ENCODE peak calls at places on chromosomes 6 and 20, in seven cellular contexts. Y is upper lobe of right lung, T is cardiac muscle cell, D is SK-N-SH, R is left ventricle myocardium inferior, F is aorta, Z is transverse colon. M is an unnamed sample. For H3K4me1, the result is how much of the 10 kb centered on the place peaks cover.

GRCh38 chr20:51042657-51043247 is 19.8 kb upstream of the KCNG1 start:
- DNase-seq in Z (no peak), D (no peak), T (no peak), F (no peak), Y (peak), R (no peak), M (no peak)

GRCh38 chr6:18823782-18824386 is 436.7 kb downstream of the RNF144B start:
- DNase-seq in Y (no peak), F (no peak), R (no peak), D (peak), Z (no peak), T (peak), M (no peak)

GRCh38 chr6:116278853-116279231 is 888 bp downstream of the TSPYL1 start:
- DNase-seq in F (peak), Y (no peak), T (peak), D (peak), R (peak), Z (no peak), M (peak)

GRCh38 chr20:25233016-25233772 is 14.7 kb upstream of the PYGB start:
- DNase-seq in Y (peak), R (peak), F (peak), T (peak), D (no peak), Z (peak), M (peak)

GRCh38 chr6:14072084-14072483 is 45.5 kb upstream of the CD83 start:
- DNase-seq in T (peak), D (no peak), F (no peak), Y (no peak), R (no peak), Z (no peak), M (no peak)

GRCh38 chr6:88179692-88180091 is 13.5 kb upstream of the CNR1 start:
- DNase-seq in F (no peak), R (no peak), T (no peak), Y (no peak), D (no peak), Z (no peak), M (no peak)

GRCh38 chr6:39169448-39170344 is 54.7 kb upstream of the SAYSD1 start:
- DNase-seq in Y (no peak), Z (peak), R (no peak), D (no peak), T (no peak), F (no peak), M (peak)

GRCh38 chr20:20184149-20184548 is 131.8 kb downstream of the CFAP61 start:
- DNase-seq in Z (no peak), R (no peak), T (no peak), D (no peak), F (no peak), Y (no peak), M (no peak)

GRCh38 chr6:104527761-104528415 is 331.8 kb downstream of the HACE1 start:
- DNase-seq in Y (no peak), R (no peak), Z (peak), T (peak), D (no peak), F (peak), M (peak)

GRCh38 chr6:34284563-34285545 is 36.0 kb upstream of the SMIM29 start:
- DNase-seq in R (peak), Z (peak), T (peak), D (no peak), Y (peak), F (no peak), M (peak)

GRCh38 chr6:140871911-140872310 is 1260.8 kb upstream of the GJE1 start:
- DNase-seq in Z (no peak), F (no peak), Y (no peak), T (peak), D (no peak), R (no peak), M (no peak)

GRCh38 chr20:50427740-50428462 is 82.3 kb upstream of the PTPN1 start:
- DNase-seq in R (peak), Y (no peak), F (no peak), D (no peak), Z (no peak), T (peak), M (peak)

GRCh38 chr6:129353067-129353466 is 356.9 kb downstream of the ARHGAP18 start:
- DNase-seq in D (no peak), Y (no peak), T (no peak), F (no peak), R (peak), Z (peak), M (no peak)

GRCh38 chr20:63712191-63712590 is 4.4 kb downstream of the ZGPAT start:
- DNase-seq in R (no peak), Z (no peak), Y (no peak), T (no peak), D (no peak), F (no peak), M (no peak)

GRCh38 chr20:63708301-63709148 is 686 bp downstream of the ZGPAT start:
- DNase-seq in Z (no peak), D (peak), F (no peak), R (no peak), Y (peak), T (no peak), M (peak)

GRCh38 chr20:63709149-63709527 is 1.3 kb downstream of the ZGPAT start:
- DNase-seq in D (no peak), R (no peak), Z (no peak), T (no peak), Y (no peak), F (no peak), M (peak)

GRCh38 chr20:63707558-63708300 is at the start of the genes ARFRP1 and ZGPAT:
- DNase-seq in D (peak), F (peak), Z (peak), T (peak), Y (peak), R (peak), M (peak)

GRCh38 chr20:63711085-63711645 is 3.3 kb downstream of the ZGPAT start:
- DNase-seq in F (peak), Y (no peak), T (no peak), R (no peak), Z (no peak), D (no peak), M (peak)
- H3K4me3 ChIP-seq in F (no peak), Y (no peak), T (no peak), R (no peak), Z (no peak), D (no peak), M (no peak)

DNA sequence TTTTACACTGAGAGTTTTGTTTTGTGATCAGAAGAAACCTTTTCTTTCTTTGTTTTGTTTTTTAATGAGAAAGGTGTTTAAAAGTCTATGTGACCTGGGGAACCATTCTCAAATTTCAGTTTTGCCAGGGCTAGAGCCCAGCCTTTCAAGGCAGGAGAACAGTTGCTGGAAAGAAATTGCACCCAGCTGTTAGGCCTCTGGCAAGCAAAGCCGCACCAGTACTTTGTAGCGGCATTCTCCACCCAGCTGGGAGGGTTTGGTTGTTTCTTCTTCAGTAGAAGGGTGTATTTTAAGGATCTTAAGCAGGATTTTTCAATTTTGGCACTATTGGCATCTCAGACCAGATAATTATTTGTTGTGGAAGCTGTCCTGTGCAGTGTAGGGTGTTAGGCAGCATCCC is 16.6 kb upstream of the MAPK13 start:
- DNase-seq in Z (no peak), R (no peak), T (no peak), Y (no peak), D (no peak), F (no peak), M (no peak)
- H3K4me1 ChIP-seq in Z (half or more), R (under half), T (under half), Y (under half), D (under half), F (under half), M (under half)

GRCh38 chr6:31180500-31180899 is 10.0 kb upstream of the POU5F1 start:
- DNase-seq in F (peak), Y (peak), D (peak), T (peak), Z (no peak), R (peak), M (peak)
- H3K4me3 ChIP-seq in F (no peak), Y (peak), D (no peak), T (no peak), Z (peak), R (peak), M (peak)

DNA sequence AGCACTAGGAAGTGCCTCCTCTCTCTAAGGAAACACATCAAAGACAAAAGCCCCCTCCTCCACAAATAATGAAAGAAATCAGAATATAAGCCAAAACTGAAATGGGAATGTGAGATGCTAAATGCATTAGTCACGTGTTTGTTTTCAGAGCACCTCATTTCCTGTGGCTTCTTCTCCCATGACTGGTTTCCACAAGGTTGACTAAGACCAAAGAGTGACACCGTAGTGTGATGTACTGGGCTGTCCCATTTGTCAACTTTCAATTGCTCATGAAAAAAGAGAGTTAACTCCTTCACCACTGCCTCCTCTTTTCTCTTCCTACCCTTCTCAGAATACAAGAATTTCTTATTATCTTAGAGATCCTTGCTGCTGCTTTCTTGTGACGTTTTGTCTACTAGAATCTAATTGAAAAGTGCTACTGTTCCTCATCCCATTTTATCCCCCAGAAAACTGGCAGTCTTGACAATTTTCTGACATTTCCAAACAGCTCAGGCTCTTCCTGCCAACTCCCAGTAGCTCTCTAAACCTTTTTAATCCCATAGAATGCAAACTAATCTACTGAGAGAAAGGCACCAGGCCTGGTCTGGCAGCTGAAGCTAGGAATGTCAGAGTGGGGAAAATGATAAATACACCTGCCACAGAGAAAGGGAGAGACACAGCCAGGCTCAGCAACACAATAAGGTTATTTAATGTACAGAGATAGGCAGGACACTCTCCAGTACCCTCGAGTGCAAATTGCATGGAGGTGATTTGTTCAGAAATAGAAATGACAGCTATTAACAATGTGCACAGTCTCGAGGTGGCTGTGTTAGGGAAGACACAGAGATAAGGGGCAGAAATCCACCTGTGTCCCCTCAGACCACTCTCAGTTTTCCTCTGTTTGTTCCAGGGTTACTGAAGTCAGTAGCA is 671.7 kb upstream of the NRSN1 start:
- DNase-seq in Y (no peak), Z (no peak), F (no peak), T (peak), R (no peak), D (no peak), M (no peak)
- H3K4me1 ChIP-seq in Y (under half), Z (under half), F (under half), T (under half), R (under half), D (under half), M (under half)

DNA sequence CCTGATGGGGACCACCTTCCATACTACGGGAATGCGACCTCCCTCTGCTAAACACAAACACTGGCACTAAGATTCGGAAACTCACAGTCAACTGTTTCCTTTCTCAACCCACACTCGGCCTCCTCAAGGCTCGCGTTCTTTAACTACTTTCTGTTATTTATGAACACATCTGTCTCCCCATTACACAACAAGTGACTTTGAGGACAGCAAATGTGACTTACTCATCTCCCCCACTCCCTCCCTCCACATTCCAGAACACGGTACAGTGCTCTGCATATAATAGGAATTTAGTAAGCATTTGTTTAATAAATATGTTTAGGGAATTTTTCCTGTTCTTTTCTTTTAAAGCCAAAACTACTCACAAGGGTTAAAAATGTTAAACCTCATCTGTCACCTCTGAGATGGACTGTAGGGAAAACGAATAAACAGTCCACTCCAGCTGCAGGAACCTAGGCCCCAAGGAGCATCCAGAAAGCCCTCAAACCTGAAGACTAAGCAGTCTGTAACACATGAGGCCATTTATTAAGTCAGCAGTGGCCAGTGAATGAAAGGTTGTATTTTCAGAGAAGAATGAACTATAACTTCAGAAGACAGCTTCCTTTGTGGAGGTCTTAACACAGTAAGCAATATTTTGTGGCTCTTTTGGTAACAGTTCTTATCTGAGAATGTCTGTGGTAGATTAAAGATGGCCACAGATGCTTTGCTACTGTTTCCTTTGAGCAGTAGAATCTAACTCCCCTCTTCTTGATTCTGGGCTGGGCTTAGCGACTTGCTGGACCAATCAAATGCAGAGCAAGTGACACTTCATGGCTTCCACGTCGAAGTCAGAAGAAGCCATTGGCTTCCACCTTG is 209.7 kb upstream of the DTNBP1 start:
- DNase-seq in F (no peak), Y (no peak), T (peak), Z (no peak), D (no peak), R (no peak), M (no peak)
- H3K4me3 ChIP-seq in F (no peak), Y (no peak), T (no peak), Z (no peak), D (no peak), R (no peak), M (no peak)

GRCh38 chr6:159104931-159105330 is 60.1 kb upstream of the TAGAP start:
- DNase-seq in T (no peak), F (no peak), Y (no peak), D (no peak), R (no peak), Z (peak), M (no peak)
- H3K4me1 ChIP-seq in T (under half), F (under half), Y (under half), D (under half), R (under half), Z (under half), M (under half)

GRCh38 chr6:98823428-98823827 is 10.9 kb upstream of the POU3F2 start:
- DNase-seq in Z (no peak), T (no peak), D (no peak), F (no peak), Y (no peak), R (no peak), M (no peak)
- H3K4me3 ChIP-seq in Z (no peak), T (no peak), D (no peak), F (no peak), Y (no peak), R (no peak), M (no peak)

DNA sequence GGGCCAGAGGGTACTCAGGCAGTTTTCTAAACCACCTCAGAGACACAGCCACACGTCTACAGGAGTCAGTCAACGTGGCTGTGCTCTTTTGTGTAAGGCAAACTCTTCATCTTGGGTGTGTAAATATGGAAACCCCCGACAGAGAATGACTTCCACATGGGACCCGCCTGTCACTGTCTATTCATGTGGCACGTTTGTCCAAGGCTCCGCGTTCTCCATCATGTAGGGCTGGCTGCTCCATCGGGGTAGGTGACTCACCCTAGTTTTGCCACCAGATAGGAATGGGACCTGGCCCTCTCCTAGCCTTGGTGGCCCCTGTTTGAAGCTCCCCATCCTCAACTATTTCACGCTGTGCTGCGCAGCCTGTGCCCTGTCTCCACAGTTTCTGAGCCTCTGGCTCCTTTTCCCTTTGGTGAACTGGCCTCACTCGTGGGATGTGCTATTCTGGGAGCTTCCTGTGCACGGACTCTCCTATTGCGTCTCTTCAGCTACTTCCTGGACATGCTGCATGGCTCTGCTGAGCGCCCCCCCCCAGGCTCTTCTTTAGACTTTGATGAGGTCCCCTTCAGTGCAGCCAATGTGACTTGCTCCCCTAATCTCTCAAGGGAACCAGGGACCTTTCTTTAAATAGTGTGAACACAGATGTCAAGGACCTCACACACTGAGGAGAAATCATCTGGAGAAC is 143.2 kb upstream of the PDE10A start:
- DNase-seq in Z (no peak), T (no peak), D (no peak), R (no peak), F (no peak), Y (no peak), M (no peak)
- H3K4me1 ChIP-seq in Z (under half), T (under half), D (under half), R (under half), F (under half), Y (under half), M (under half)

M was measured in sigmoid colon.